ENCODE peak calls at places on chromosomes 5 and 9, in ten cellular contexts. One of them, this sample, is unnamed.

GRCh38 chr5:85453026-85453349 is 1068.3 kb upstream of the EDIL3 start:
- DNase-seq in esophagus muscularis mucosa: no peak
- DNase-seq in stomach: no peak
- DNase-seq in transverse colon: no peak
- DNase-seq in HepG2: no peak
- DNase-seq in tibial nerve: no peak
- DNase-seq in A549: no peak
- DNase-seq in K562: peak
- DNase-seq in sigmoid colon: no peak
- DNase-seq in H1: no peak
- DNase-seq in this sample: no peak

GRCh38 chr9:135330685-135331590 is 148.6 kb upstream of the PPP1R26 start:
- DNase-seq in esophagus muscularis mucosa: no peak
- DNase-seq in stomach: no peak
- DNase-seq in transverse colon: no peak
- DNase-seq in HepG2: no peak
- DNase-seq in tibial nerve: no peak
- DNase-seq in A549: no peak
- DNase-seq in K562: no peak
- DNase-seq in sigmoid colon: no peak
- DNase-seq in H1: peak
- DNase-seq in this sample: no peak

GRCh38 chr9:19127881-19128719 is 808 bp upstream of the PLIN2 start:
- DNase-seq in esophagus muscularis mucosa: no peak
- DNase-seq in stomach: peak
- DNase-seq in transverse colon: peak
- DNase-seq in HepG2: no peak
- DNase-seq in tibial nerve: peak
- DNase-seq in A549: peak
- DNase-seq in K562: no peak
- DNase-seq in sigmoid colon: peak
- DNase-seq in H1: peak
- DNase-seq in this sample: peak

GRCh38 chr5:68656936-68657857 is 436.6 kb upstream of the SLC30A5 start:
- DNase-seq in esophagus muscularis mucosa: no peak
- DNase-seq in stomach: no peak
- DNase-seq in transverse colon: no peak
- DNase-seq in HepG2: no peak
- DNase-seq in tibial nerve: no peak
- DNase-seq in A549: no peak
- DNase-seq in K562: no peak
- DNase-seq in sigmoid colon: no peak
- DNase-seq in H1: no peak
- DNase-seq in this sample: no peak

GRCh38 chr9:94029932-94030317 is 54.3 kb upstream of the PTPDC1 start:
- DNase-seq in esophagus muscularis mucosa: no peak
- DNase-seq in stomach: no peak
- DNase-seq in transverse colon: no peak
- DNase-seq in HepG2: no peak
- DNase-seq in tibial nerve: no peak
- DNase-seq in A549: no peak
- DNase-seq in K562: peak
- DNase-seq in sigmoid colon: no peak
- DNase-seq in H1: no peak
- DNase-seq in this sample: no peak

GRCh38 chr5:140862441-140863295 is 6.1 kb upstream of the PCDHA11 start:
- DNase-seq in esophagus muscularis mucosa: no peak
- DNase-seq in stomach: no peak
- DNase-seq in transverse colon: no peak
- DNase-seq in HepG2: no peak
- DNase-seq in tibial nerve: no peak
- DNase-seq in A549: no peak
- DNase-seq in K562: no peak
- DNase-seq in sigmoid colon: no peak
- DNase-seq in H1: no peak
- DNase-seq in this sample: no peak

GRCh38 chr5:126443374-126443851 is 20.2 kb downstream of the GRAMD2B start:
- DNase-seq in esophagus muscularis mucosa: no peak
- DNase-seq in stomach: no peak
- DNase-seq in transverse colon: no peak
- DNase-seq in HepG2: peak
- DNase-seq in tibial nerve: no peak
- DNase-seq in A549: no peak
- DNase-seq in K562: no peak
- DNase-seq in sigmoid colon: no peak
- DNase-seq in H1: no peak
- DNase-seq in this sample: no peak

GRCh38 chr9:119765632-119766031 is 396.4 kb upstream of the BRINP1 start:
- DNase-seq in esophagus muscularis mucosa: no peak
- DNase-seq in stomach: no peak
- DNase-seq in transverse colon: no peak
- DNase-seq in HepG2: no peak
- DNase-seq in tibial nerve: no peak
- DNase-seq in A549: no peak
- DNase-seq in K562: no peak
- DNase-seq in sigmoid colon: no peak
- DNase-seq in H1: no peak
- DNase-seq in this sample: no peak

GRCh38 chr9:14250779-14251145 is 63.2 kb downstream of the NFIB start:
- DNase-seq in esophagus muscularis mucosa: no peak
- DNase-seq in stomach: no peak
- DNase-seq in transverse colon: no peak
- DNase-seq in HepG2: no peak
- DNase-seq in tibial nerve: no peak
- DNase-seq in A549: no peak
- DNase-seq in K562: no peak
- DNase-seq in sigmoid colon: no peak
- DNase-seq in H1: no peak
- DNase-seq in this sample: no peak

GRCh38 chr5:134146651-134147544 is 29.9 kb downstream of the SKP1 start:
- DNase-seq in esophagus muscularis mucosa: no peak
- DNase-seq in stomach: no peak
- DNase-seq in transverse colon: no peak
- DNase-seq in HepG2: no peak
- DNase-seq in tibial nerve: no peak
- DNase-seq in A549: no peak
- DNase-seq in K562: no peak
- DNase-seq in sigmoid colon: no peak
- DNase-seq in H1: peak
- DNase-seq in this sample: no peak
- TF ChIP-seq POLR2A in esophagus muscularis mucosa: no peak
- TF ChIP-seq POLR2A in stomach: no peak
- TF ChIP-seq POLR2A in transverse colon: no peak
- TF ChIP-seq POLR2A in HepG2: no peak
- TF ChIP-seq POLR2A in tibial nerve: no peak
- TF ChIP-seq POLR2A in A549: no peak
- TF ChIP-seq POLR2A in K562: no peak
- TF ChIP-seq POLR2A in sigmoid colon: no peak
- TF ChIP-seq POLR2A in H1: peak
- TF ChIP-seq POLR2A in this sample: no peak

GRCh38 chr9:134219721-134220060 is 55.3 kb upstream of the RNU6ATAC start:
- DNase-seq in esophagus muscularis mucosa: no peak
- DNase-seq in stomach: no peak
- DNase-seq in transverse colon: no peak
- DNase-seq in HepG2: no peak
- DNase-seq in tibial nerve: no peak
- DNase-seq in A549: no peak
- DNase-seq in K562: no peak
- DNase-seq in sigmoid colon: peak
- DNase-seq in H1: no peak
- DNase-seq in this sample: peak
- TF ChIP-seq EP300 in esophagus muscularis mucosa: no peak
- TF ChIP-seq EP300 in stomach: no peak
- TF ChIP-seq EP300 in transverse colon: no peak
- TF ChIP-seq EP300 in HepG2: no peak
- TF ChIP-seq EP300 in tibial nerve: no peak
- TF ChIP-seq EP300 in A549: no peak
- TF ChIP-seq EP300 in K562: no peak
- TF ChIP-seq EP300 in sigmoid colon: no peak
- TF ChIP-seq EP300 in H1: no peak
- TF ChIP-seq EP300 in this sample: no peak

GRCh38 chr9:128149001-128149701 is at the start of gene LCN2:
- DNase-seq in esophagus muscularis mucosa: no peak
- DNase-seq in stomach: peak
- DNase-seq in transverse colon: peak
- DNase-seq in HepG2: no peak
- DNase-seq in tibial nerve: no peak
- DNase-seq in A549: peak
- DNase-seq in K562: peak
- DNase-seq in sigmoid colon: no peak
- DNase-seq in H1: no peak
- DNase-seq in this sample: no peak

GRCh38 chr9:128149951-128150593 is 819 bp downstream of the LCN2 start:
- DNase-seq in esophagus muscularis mucosa: no peak
- DNase-seq in stomach: no peak
- DNase-seq in transverse colon: no peak
- DNase-seq in HepG2: no peak
- DNase-seq in tibial nerve: no peak
- DNase-seq in A549: no peak
- DNase-seq in K562: peak
- DNase-seq in sigmoid colon: no peak
- DNase-seq in H1: no peak
- DNase-seq in this sample: no peak

GRCh38 chr9:128152133-128152780 is 3.0 kb downstream of the LCN2 start:
- DNase-seq in esophagus muscularis mucosa: no peak
- DNase-seq in stomach: no peak
- DNase-seq in transverse colon: no peak
- DNase-seq in HepG2: no peak
- DNase-seq in tibial nerve: no peak
- DNase-seq in A549: no peak
- DNase-seq in K562: peak
- DNase-seq in sigmoid colon: no peak
- DNase-seq in H1: no peak
- DNase-seq in this sample: no peak

GRCh38 chr9:128151343-128152132 is 2.3 kb downstream of the LCN2 start:
- DNase-seq in esophagus muscularis mucosa: no peak
- DNase-seq in stomach: no peak
- DNase-seq in transverse colon: no peak
- DNase-seq in HepG2: no peak
- DNase-seq in tibial nerve: no peak
- DNase-seq in A549: no peak
- DNase-seq in K562: peak
- DNase-seq in sigmoid colon: no peak
- DNase-seq in H1: no peak
- DNase-seq in this sample: no peak

GRCh38 chr9:128150594-128151342 is 1.5 kb downstream of the LCN2 start:
- DNase-seq in esophagus muscularis mucosa: no peak
- DNase-seq in stomach: peak
- DNase-seq in transverse colon: peak
- DNase-seq in HepG2: peak
- DNase-seq in tibial nerve: no peak
- DNase-seq in A549: peak
- DNase-seq in K562: peak
- DNase-seq in sigmoid colon: no peak
- DNase-seq in H1: peak
- DNase-seq in this sample: no peak
- TF ChIP-seq CTCF in esophagus muscularis mucosa: no peak
- TF ChIP-seq CTCF in stomach: no peak
- TF ChIP-seq CTCF in transverse colon: no peak
- TF ChIP-seq CTCF in HepG2: peak
- TF ChIP-seq CTCF in tibial nerve: no peak
- TF ChIP-seq CTCF in A549: peak
- TF ChIP-seq CTCF in K562: peak
- TF ChIP-seq CTCF in sigmoid colon: no peak
- TF ChIP-seq CTCF in H1: peak
- TF ChIP-seq CTCF in this sample: no peak

GRCh38 chr9:130174920-130175321 is 2.7 kb downstream of the NCS1 start:
- DNase-seq in esophagus muscularis mucosa: no peak
- DNase-seq in stomach: no peak
- DNase-seq in transverse colon: no peak
- DNase-seq in HepG2: no peak
- DNase-seq in tibial nerve: no peak
- DNase-seq in A549: no peak
- DNase-seq in K562: no peak
- DNase-seq in sigmoid colon: peak
- DNase-seq in H1: no peak
- DNase-seq in this sample: peak
- TF ChIP-seq POLR2A in esophagus muscularis mucosa: no peak
- TF ChIP-seq POLR2A in stomach: no peak
- TF ChIP-seq POLR2A in transverse colon: no peak
- TF ChIP-seq POLR2A in HepG2: no peak
- TF ChIP-seq POLR2A in tibial nerve: no peak
- TF ChIP-seq POLR2A in A549: no peak
- TF ChIP-seq POLR2A in K562: no peak
- TF ChIP-seq POLR2A in sigmoid colon: peak
- TF ChIP-seq POLR2A in H1: no peak
- TF ChIP-seq POLR2A in this sample: no peak

GRCh38 chr9:131651599-131651998 is 88.3 kb downstream of the RAPGEF1 start:
- DNase-seq in esophagus muscularis mucosa: no peak
- DNase-seq in stomach: no peak
- DNase-seq in transverse colon: no peak
- DNase-seq in HepG2: peak
- DNase-seq in tibial nerve: no peak
- DNase-seq in A549: no peak
- DNase-seq in K562: no peak
- DNase-seq in sigmoid colon: no peak
- DNase-seq in H1: no peak
- DNase-seq in this sample: no peak
- TF ChIP-seq EP300 in esophagus muscularis mucosa: no peak
- TF ChIP-seq EP300 in stomach: no peak
- TF ChIP-seq EP300 in transverse colon: no peak
- TF ChIP-seq EP300 in HepG2: no peak
- TF ChIP-seq EP300 in tibial nerve: no peak
- TF ChIP-seq EP300 in A549: no peak
- TF ChIP-seq EP300 in K562: no peak
- TF ChIP-seq EP300 in sigmoid colon: no peak
- TF ChIP-seq EP300 in H1: no peak
- TF ChIP-seq EP300 in this sample: no peak

GRCh38 chr9:133274236-133275104 is 531 bp downstream of the ABO start:
- DNase-seq in esophagus muscularis mucosa: peak
- DNase-seq in stomach: no peak
- DNase-seq in transverse colon: no peak
- DNase-seq in HepG2: no peak
- DNase-seq in tibial nerve: no peak
- DNase-seq in A549: no peak
- DNase-seq in K562: no peak
- DNase-seq in sigmoid colon: no peak
- DNase-seq in H1: no peak
- DNase-seq in this sample: peak

GRCh38 chr9:133276001-133276884 is 1.2 kb upstream of the ABO start:
- DNase-seq in esophagus muscularis mucosa: peak
- DNase-seq in stomach: no peak
- DNase-seq in transverse colon: peak
- DNase-seq in HepG2: no peak
- DNase-seq in tibial nerve: no peak
- DNase-seq in A549: no peak
- DNase-seq in K562: no peak
- DNase-seq in sigmoid colon: no peak
- DNase-seq in H1: no peak
- DNase-seq in this sample: no peak

GRCh38 chr9:133276923-133277322 is 1.9 kb upstream of the ABO start:
- DNase-seq in esophagus muscularis mucosa: peak
- DNase-seq in stomach: no peak
- DNase-seq in transverse colon: peak
- DNase-seq in HepG2: no peak
- DNase-seq in tibial nerve: no peak
- DNase-seq in A549: no peak
- DNase-seq in K562: no peak
- DNase-seq in sigmoid colon: no peak
- DNase-seq in H1: no peak
- DNase-seq in this sample: no peak

GRCh38 chr9:133273819-133274218 is 1.2 kb downstream of the ABO start:
- DNase-seq in esophagus muscularis mucosa: peak
- DNase-seq in stomach: no peak
- DNase-seq in transverse colon: peak
- DNase-seq in HepG2: no peak
- DNase-seq in tibial nerve: no peak
- DNase-seq in A549: no peak
- DNase-seq in K562: no peak
- DNase-seq in sigmoid colon: no peak
- DNase-seq in H1: no peak
- DNase-seq in this sample: no peak

GRCh38 chr9:133275105-133276000 is at the start of gene ABO:
- DNase-seq in esophagus muscularis mucosa: peak
- DNase-seq in stomach: peak
- DNase-seq in transverse colon: peak
- DNase-seq in HepG2: no peak
- DNase-seq in tibial nerve: no peak
- DNase-seq in A549: no peak
- DNase-seq in K562: peak
- DNase-seq in sigmoid colon: no peak
- DNase-seq in H1: peak
- DNase-seq in this sample: peak
- TF ChIP-seq CTCF in esophagus muscularis mucosa: peak
- TF ChIP-seq CTCF in stomach: peak
- TF ChIP-seq CTCF in transverse colon: peak
- TF ChIP-seq CTCF in HepG2: no peak
- TF ChIP-seq CTCF in tibial nerve: peak
- TF ChIP-seq CTCF in A549: peak
- TF ChIP-seq CTCF in K562: peak
- TF ChIP-seq CTCF in sigmoid colon: no peak
- TF ChIP-seq CTCF in H1: peak
- TF ChIP-seq CTCF in this sample: peak